ENCODE peak calls at places on chromosome 1, in seven cellular contexts. One of them, this sample, is unnamed.

GRCh38 chr1:185681034-185681633 is 53.1 kb upstream of the HMCN1 start:
- DNase-seq in activated naive CD4-positive, alpha-beta T cell: no peak
- DNase-seq in stimulated activated naive CD8-positive, alpha-beta T cell treated with anti-CD3 and anti-CD28 coated beads, Interleukin-15, Interleukin-2, amounts not matched to agents 100 U/mL and 50 U/mL, for 24 hours: no peak
- DNase-seq in adipocyte: peak
- DNase-seq in CD8-positive, alpha-beta memory T cell: no peak
- DNase-seq in NB4: peak
- DNase-seq in cardiac septum: no peak
- DNase-seq in this sample: no peak

GRCh38 chr1:156814571-156815260 is 1.9 kb downstream of the SH2D2A start:
- DNase-seq in activated naive CD4-positive, alpha-beta T cell: no peak
- DNase-seq in stimulated activated naive CD8-positive, alpha-beta T cell treated with anti-CD3 and anti-CD28 coated beads, Interleukin-15, Interleukin-2, amounts not matched to agents 100 U/mL and 50 U/mL, for 24 hours: peak
- DNase-seq in adipocyte: no peak
- DNase-seq in CD8-positive, alpha-beta memory T cell: peak
- DNase-seq in NB4: no peak
- DNase-seq in cardiac septum: peak
- DNase-seq in this sample: no peak

GRCh38 chr1:56080123-56080522 is 499.2 kb downstream of the PLPP3 start:
- DNase-seq in activated naive CD4-positive, alpha-beta T cell: no peak
- DNase-seq in stimulated activated naive CD8-positive, alpha-beta T cell treated with anti-CD3 and anti-CD28 coated beads, Interleukin-15, Interleukin-2, amounts not matched to agents 100 U/mL and 50 U/mL, for 24 hours: no peak
- DNase-seq in adipocyte: no peak
- DNase-seq in CD8-positive, alpha-beta memory T cell: no peak
- DNase-seq in NB4: no peak
- DNase-seq in cardiac septum: no peak
- DNase-seq in this sample: no peak

GRCh38 chr1:100736766-100737165 is 17.2 kb downstream of the VCAM1 start:
- DNase-seq in activated naive CD4-positive, alpha-beta T cell: no peak
- DNase-seq in stimulated activated naive CD8-positive, alpha-beta T cell treated with anti-CD3 and anti-CD28 coated beads, Interleukin-15, Interleukin-2, amounts not matched to agents 100 U/mL and 50 U/mL, for 24 hours: no peak
- DNase-seq in adipocyte: peak
- DNase-seq in CD8-positive, alpha-beta memory T cell: no peak
- DNase-seq in NB4: no peak
- DNase-seq in cardiac septum: no peak
- DNase-seq in this sample: no peak

GRCh38 chr1:40679165-40679953 is 12.1 kb upstream of the NFYC start:
- DNase-seq in activated naive CD4-positive, alpha-beta T cell: no peak
- DNase-seq in stimulated activated naive CD8-positive, alpha-beta T cell treated with anti-CD3 and anti-CD28 coated beads, Interleukin-15, Interleukin-2, amounts not matched to agents 100 U/mL and 50 U/mL, for 24 hours: no peak
- DNase-seq in adipocyte: no peak
- DNase-seq in CD8-positive, alpha-beta memory T cell: no peak
- DNase-seq in NB4: no peak
- DNase-seq in cardiac septum: no peak
- DNase-seq in this sample: no peak

GRCh38 chr1:234624718-234625117 is 14.7 kb upstream of the IRF2BP2 start:
- DNase-seq in activated naive CD4-positive, alpha-beta T cell: no peak
- DNase-seq in stimulated activated naive CD8-positive, alpha-beta T cell treated with anti-CD3 and anti-CD28 coated beads, Interleukin-15, Interleukin-2, amounts not matched to agents 100 U/mL and 50 U/mL, for 24 hours: no peak
- DNase-seq in adipocyte: no peak
- DNase-seq in CD8-positive, alpha-beta memory T cell: no peak
- DNase-seq in NB4: no peak
- DNase-seq in cardiac septum: no peak
- DNase-seq in this sample: no peak

GRCh38 chr1:109498161-109498801 is 4.4 kb downstream of the CYB561D1 start:
- DNase-seq in activated naive CD4-positive, alpha-beta T cell: no peak
- DNase-seq in stimulated activated naive CD8-positive, alpha-beta T cell treated with anti-CD3 and anti-CD28 coated beads, Interleukin-15, Interleukin-2, amounts not matched to agents 100 U/mL and 50 U/mL, for 24 hours: peak
- DNase-seq in adipocyte: peak
- DNase-seq in CD8-positive, alpha-beta memory T cell: no peak
- DNase-seq in NB4: peak
- DNase-seq in cardiac septum: no peak
- DNase-seq in this sample: no peak

GRCh38 chr1:25548601-25549000 is 5.2 kb downstream of the LDLRAP1 start:
- DNase-seq in activated naive CD4-positive, alpha-beta T cell: no peak
- DNase-seq in stimulated activated naive CD8-positive, alpha-beta T cell treated with anti-CD3 and anti-CD28 coated beads, Interleukin-15, Interleukin-2, amounts not matched to agents 100 U/mL and 50 U/mL, for 24 hours: no peak
- DNase-seq in adipocyte: no peak
- DNase-seq in CD8-positive, alpha-beta memory T cell: no peak
- DNase-seq in NB4: no peak
- DNase-seq in cardiac septum: no peak
- DNase-seq in this sample: no peak

GRCh38 chr1:79777481-79778219 is 771.1 kb upstream of the ADGRL4 start:
- DNase-seq in activated naive CD4-positive, alpha-beta T cell: no peak
- DNase-seq in stimulated activated naive CD8-positive, alpha-beta T cell treated with anti-CD3 and anti-CD28 coated beads, Interleukin-15, Interleukin-2, amounts not matched to agents 100 U/mL and 50 U/mL, for 24 hours: no peak
- DNase-seq in adipocyte: no peak
- DNase-seq in CD8-positive, alpha-beta memory T cell: no peak
- DNase-seq in NB4: peak
- DNase-seq in cardiac septum: no peak
- DNase-seq in this sample: no peak

GRCh38 chr1:173122344-173122880 is 71.7 kb upstream of the TNFSF18 start:
- DNase-seq in activated naive CD4-positive, alpha-beta T cell: no peak
- DNase-seq in stimulated activated naive CD8-positive, alpha-beta T cell treated with anti-CD3 and anti-CD28 coated beads, Interleukin-15, Interleukin-2, amounts not matched to agents 100 U/mL and 50 U/mL, for 24 hours: no peak
- DNase-seq in adipocyte: no peak
- DNase-seq in CD8-positive, alpha-beta memory T cell: no peak
- DNase-seq in NB4: peak
- DNase-seq in cardiac septum: no peak
- DNase-seq in this sample: no peak

GRCh38 chr1:56905667-56906066 is 51.1 kb downstream of the C8A start:
- DNase-seq in activated naive CD4-positive, alpha-beta T cell: no peak
- DNase-seq in stimulated activated naive CD8-positive, alpha-beta T cell treated with anti-CD3 and anti-CD28 coated beads, Interleukin-15, Interleukin-2, amounts not matched to agents 100 U/mL and 50 U/mL, for 24 hours: no peak
- DNase-seq in adipocyte: no peak
- DNase-seq in CD8-positive, alpha-beta memory T cell: no peak
- DNase-seq in NB4: no peak
- DNase-seq in cardiac septum: no peak
- DNase-seq in this sample: no peak

GRCh38 chr1:155158991-155159390 is 14.1 kb downstream of the KRTCAP2 start:
- DNase-seq in activated naive CD4-positive, alpha-beta T cell: no peak
- DNase-seq in stimulated activated naive CD8-positive, alpha-beta T cell treated with anti-CD3 and anti-CD28 coated beads, Interleukin-15, Interleukin-2, amounts not matched to agents 100 U/mL and 50 U/mL, for 24 hours: no peak
- DNase-seq in adipocyte: no peak
- DNase-seq in CD8-positive, alpha-beta memory T cell: no peak
- DNase-seq in NB4: no peak
- DNase-seq in cardiac septum: no peak
- DNase-seq in this sample: no peak

GRCh38 chr1:64356636-64357256 is 113.2 kb upstream of the CACHD1 start:
- DNase-seq in activated naive CD4-positive, alpha-beta T cell: no peak
- DNase-seq in stimulated activated naive CD8-positive, alpha-beta T cell treated with anti-CD3 and anti-CD28 coated beads, Interleukin-15, Interleukin-2, amounts not matched to agents 100 U/mL and 50 U/mL, for 24 hours: no peak
- DNase-seq in adipocyte: no peak
- DNase-seq in CD8-positive, alpha-beta memory T cell: no peak
- DNase-seq in NB4: no peak
- DNase-seq in cardiac septum: no peak
- DNase-seq in this sample: no peak

GRCh38 chr1:87091425-87091824 is 177.0 kb downstream of the HS2ST1 start:
- DNase-seq in activated naive CD4-positive, alpha-beta T cell: no peak
- DNase-seq in stimulated activated naive CD8-positive, alpha-beta T cell treated with anti-CD3 and anti-CD28 coated beads, Interleukin-15, Interleukin-2, amounts not matched to agents 100 U/mL and 50 U/mL, for 24 hours: no peak
- DNase-seq in adipocyte: no peak
- DNase-seq in CD8-positive, alpha-beta memory T cell: no peak
- DNase-seq in NB4: peak
- DNase-seq in cardiac septum: no peak
- DNase-seq in this sample: no peak

This sample was measured in cortex of kidney.